ENCODE peak calls at places on chromosomes 16 and 17, in eight cellular contexts. N is AG04450; K is stimulated activated CD8-positive, alpha-beta memory T cell treated with anti-CD3 and anti-CD28 coated beads, Interleukin-15, amount 100 ng/mL, for 24 hours; A is GM04503; H is trophoblast cell; B is PC-3; Q is NCI-H774; F is hepatic stellate cell. P is an unnamed sample.

GRCh38 chr17:10126554-10127493 is 71.6 kb downstream of the GAS7 start:
- DNase-seq in Q (no peak), H (peak; percentile 96), K (no peak), B (no peak), N (no peak), A (peak; percentile 44), F (no peak), P (no peak)

GRCh38 chr16:9446471-9447194 is 355.2 kb downstream of the HAPSTR1 start:
- DNase-seq in N (no peak), F (no peak), H (no peak), A (no peak), K (no peak), Q (no peak), B (no peak), P (no peak)

GRCh38 chr17:36641331-36641876 is 40.0 kb downstream of the MRM1 start:
- DNase-seq in H (no peak), B (no peak), F (no peak), K (no peak), Q (no peak), N (no peak), A (no peak), P (no peak)

GRCh38 chr17:44076716-44077594 is 6.4 kb downstream of the G6PC3 start:
- DNase-seq in B (no peak), F (no peak), A (no peak), K (no peak), H (no peak), N (no peak), Q (no peak), P (no peak)

GRCh38 chr17:76381633-76382304 is 2.6 kb upstream of the SPHK1 start:
- DNase-seq in Q (no peak), K (no peak), H (no peak), N (no peak), F (no peak), A (no peak), B (no peak), P (no peak)

GRCh38 chr17:34255381-34255732 is 272 bp downstream of the CCL2 start:
- DNase-seq in Q (no peak), H (no peak), F (no peak), K (no peak), N (no peak), A (no peak), B (no peak), P (no peak)

GRCh38 chr16:57341441-57342303 is 16.9 kb upstream of the CCL22 start:
- DNase-seq in N (peak; percentile 63), H (no peak), K (no peak), A (peak; percentile 86), F (peak; percentile 43), B (peak; percentile 99), Q (no peak), P (no peak)

GRCh38 chr17:29645516-29646051 is 22.9 kb upstream of the CORO6 start:
- DNase-seq in Q (no peak), N (peak; percentile 30), B (no peak), K (no peak), H (peak; percentile 33), F (no peak), A (peak; percentile 79), P (no peak)

GRCh38 chr17:57256708-57257112 is 387 bp downstream of the MSI2 start:
- DNase-seq in Q (peak; percentile 44), A (no peak), K (no peak), N (no peak), B (peak; percentile 31), F (no peak), H (peak; percentile 42), P (peak; percentile 29)

GRCh38 chr16:11439790-11440656 is 94.8 kb downstream of the RMI2 start:
- DNase-seq in F (no peak), H (no peak), A (no peak), N (no peak), Q (no peak), B (no peak), K (no peak), P (no peak)

GRCh38 chr16:53433930-53434435 is 288 bp upstream of the RBL2 start:
- DNase-seq in K (peak; percentile 61), F (peak; percentile 79), N (peak; percentile 33), B (peak; percentile 68), Q (no peak), A (no peak), H (no peak), P (peak; percentile 21)

GRCh38 chr16:47644166-47644565 is 183.0 kb downstream of the PHKB start:
- DNase-seq in H (no peak), Q (no peak), B (peak; percentile 17), K (no peak), F (peak; percentile 35), A (peak; percentile 42), N (peak; percentile 59), P (no peak)

GRCh38 chr16:48121276-48121675 is 34.5 kb downstream of the ABCC12 start:
- DNase-seq in A (no peak), K (no peak), F (no peak), H (no peak), N (no peak), B (no peak), Q (no peak), P (no peak)

GRCh38 chr17:2123467-2124251 is 68.8 kb downstream of the HIC1 start:
- DNase-seq in Q (no peak), F (no peak), A (no peak), K (no peak), H (no peak), B (no peak), N (no peak), P (no peak)

GRCh38 chr16:68062910-68063393 is 22.2 kb upstream of the NFATC3 start:
- DNase-seq in B (no peak), N (no peak), F (no peak), A (no peak), K (no peak), H (no peak), Q (no peak), P (no peak)

GRCh38 chr16:9901-10665 is 43.3 kb downstream of the POLR3K start:
- DNase-seq in Q (no peak), F (no peak), A (no peak), K (no peak), H (peak; percentile 66), B (peak; percentile 7), N (no peak), P (no peak)

GRCh38 chr17:17635126-17635525 is 43.6 kb upstream of the PEMT start:
- DNase-seq in F (no peak), A (no peak), B (no peak), H (no peak), K (no peak), N (no peak), Q (no peak), P (no peak)

GRCh38 chr16:49352923-49353322 is 20.7 kb upstream of the C16orf78 start:
- DNase-seq in K (no peak), N (no peak), A (no peak), H (no peak), B (peak; percentile 4), F (peak; percentile 24), Q (no peak), P (peak; percentile 45)

GRCh38 chr17:11274106-11274505 is 33.1 kb downstream of the SHISA6 start:
- DNase-seq in N (no peak), K (no peak), A (no peak), H (no peak), Q (no peak), B (no peak), F (no peak), P (no peak)

GRCh38 chr17:64491995-64492394 is 4.9 kb downstream of the POLG2 start:
- DNase-seq in F (no peak), N (no peak), B (peak; percentile 56), H (no peak), K (no peak), A (no peak), Q (no peak), P (no peak)

GRCh38 chr17:65547253-65547670 is 14.2 kb downstream of the AXIN2 start:
- DNase-seq in B (no peak), F (no peak), A (no peak), Q (no peak), H (no peak), K (no peak), N (no peak), P (peak; percentile 60)

GRCh38 chr16:72099377-72099818 is 5.8 kb downstream of the DHX38 start:
- DNase-seq in H (peak; percentile 74), B (peak; percentile 63), N (no peak), Q (no peak), K (no peak), F (peak; percentile 79), A (no peak), P (peak; percentile 80)

GRCh38 chr17:44005865-44006580 is 1.6 kb downstream of the NAGS start:
- DNase-seq in F (peak; percentile 29), H (no peak), A (no peak), Q (no peak), K (no peak), B (peak; percentile 82), N (no peak), P (peak; percentile 55)

GRCh38 chr16:58462997-58463891 is 36.7 kb upstream of the NDRG4 start:
- DNase-seq in F (no peak), H (no peak), B (no peak), K (no peak), A (no peak), N (no peak), Q (no peak), P (no peak)

GRCh38 chr17:77086433-77087010 is 54.2 kb upstream of the SEC14L1 start:
- DNase-seq in H (peak; percentile 95), A (no peak), N (peak; percentile 50), K (peak; percentile 77), F (peak; percentile 73), B (peak; percentile 98), Q (peak; percentile 92), P (peak; percentile 95)

P was measured in Caco-2.